ENCODE peak calls at places on chromosomes 16 and 17, in four cellular contexts. Y is stimulated activated CD4-positive, alpha-beta T cell treated with anti-CD3 and anti-CD28 coated beads, Interleukin-4, amount 100 ng/mL, for 1 hour; W is stromal cell of bone marrow; D is AG04450. O is an unnamed sample.

GRCh38 chr17:2418572-2418971 is 17.7 kb upstream of the MNT start:
- DNase-seq in D (no peak), Y (no peak), W (no peak), O (no peak)

GRCh38 chr16:19284207-19284606 is 1.3 kb upstream of the CLEC19A start:
- DNase-seq in W (peak), Y (no peak), D (no peak), O (no peak)

GRCh38 chr17:61467416-61468262 is 15.4 kb downstream of the TBX4 start:
- DNase-seq in Y (no peak), D (no peak), W (no peak), O (peak)

GRCh38 chr17:42845918-42846593 is 1.7 kb downstream of the AOC2 start:
- DNase-seq in D (no peak), W (peak), Y (no peak), O (no peak)

GRCh38 chr16:11682655-11683096 is 14.4 kb downstream of the SNN start:
- DNase-seq in D (peak), Y (no peak), W (peak), O (peak)

GRCh38 chr17:6303664-6304063 is 131.3 kb downstream of the AIPL1 start:
- DNase-seq in D (no peak), Y (peak), W (no peak), O (no peak)

GRCh38 chr17:20302191-20302917 is 165.0 kb downstream of the LGALS9B start:
- DNase-seq in Y (no peak), W (no peak), D (no peak), O (no peak)

GRCh38 chr16:35525979-35526590 is 2066.7 kb downstream of the TP53TG3F start:
- DNase-seq in D (no peak), W (no peak), Y (no peak), O (no peak)

GRCh38 chr17:64336760-64337413 is 53.8 kb downstream of the PECAM1 start:
- DNase-seq in D (no peak), W (no peak), Y (no peak), O (no peak)

GRCh38 chr17:50097455-50097854 is 2.3 kb downstream of the PDK2 start:
- DNase-seq in D (no peak), Y (no peak), W (no peak), O (no peak)

GRCh38 chr16:1859650-1860049 is 12.3 kb downstream of the MEIOB start:
- DNase-seq in Y (no peak), W (no peak), D (no peak), O (no peak)

GRCh38 chr16:19131809-19132777 is 18.3 kb downstream of the ITPRIPL2 start:
- DNase-seq in W (no peak), Y (no peak), D (no peak), O (no peak)

GRCh38 chr16:17563340-17563739 is 92.6 kb upstream of the XYLT1 start:
- DNase-seq in Y (no peak), W (no peak), D (no peak), O (no peak)

GRCh38 chr16:88924834-88925539 is 52.0 kb downstream of the CBFA2T3 start:
- DNase-seq in D (peak), Y (peak), W (peak), O (peak)

GRCh38 chr16:75106351-75107274 is 10.0 kb downstream of the LDHD start:
- DNase-seq in W (no peak), Y (no peak), D (no peak), O (no peak)

GRCh38 chr16:78096386-78096785 is 3.1 kb upstream of the WWOX start:
- DNase-seq in W (no peak), Y (no peak), D (no peak), O (no peak)

GRCh38 chr16:30068750-30069574 is 3.4 kb downstream of the ALDOA start:
- DNase-seq in W (no peak), Y (peak), D (no peak), O (no peak)

GRCh38 chr17:57603541-57603940 is 141.6 kb downstream of the CCDC182 start:
- DNase-seq in W (no peak), D (no peak), Y (no peak), O (no peak)

GRCh38 chr16:48054881-48055601 is 100.8 kb downstream of the ABCC12 start:
- DNase-seq in W (peak), D (peak), Y (peak), O (peak)

GRCh38 chr16:89721644-89722391 is 481 bp downstream of the ZNF276 start:
- DNase-seq in Y (peak), D (no peak), W (no peak), O (no peak)

GRCh38 chr16:70705056-70705455 is 19.2 kb upstream of the MTSS2 start:
- DNase-seq in W (peak), Y (no peak), D (no peak), O (no peak)

GRCh38 chr17:63832014-63832413 is 4.6 kb upstream of the FTSJ3 start:
- DNase-seq in Y (no peak), D (no peak), W (no peak), O (no peak)

GRCh38 chr16:68263559-68264127 is 683 bp upstream of the SLC7A6 start:
- DNase-seq in Y (no peak), D (no peak), W (no peak), O (no peak)

GRCh38 chr16:78729687-78730086 is 630.2 kb downstream of the WWOX start:
- DNase-seq in W (no peak), D (no peak), Y (no peak), O (no peak)